ENCODE peak calls at places on chromosomes 13 and 19, in four cellular contexts. One of them, this sample, is unnamed.

GRCh38 chr13:99758465-99759162 is 213.0 kb downstream of the ZIC5 start:
- DNase-seq in uterus: no peak
- DNase-seq in sigmoid colon: no peak
- DNase-seq in adrenal gland: no peak
- DNase-seq in this sample: no peak

GRCh38 chr19:20471441-20471840 is 94.1 kb downstream of the ZNF737 start:
- DNase-seq in sigmoid colon: no peak
- DNase-seq in uterus: no peak
- DNase-seq in adrenal gland: no peak
- DNase-seq in this sample: no peak

GRCh38 chr13:113919761-113920160 is 54.1 kb downstream of the C13orf46 start:
- DNase-seq in uterus: no peak
- DNase-seq in adrenal gland: no peak
- DNase-seq in sigmoid colon: no peak
- DNase-seq in this sample: no peak

GRCh38 chr13:29845440-29846056 is 4.9 kb downstream of the UBL3 start:
- DNase-seq in sigmoid colon: no peak
- DNase-seq in uterus: no peak
- DNase-seq in adrenal gland: no peak
- DNase-seq in this sample: no peak

GRCh38 chr19:41175825-41176734 is 16.9 kb upstream of the CYP2S1 start:
- DNase-seq in uterus: peak
- DNase-seq in adrenal gland: peak
- DNase-seq in sigmoid colon: no peak
- DNase-seq in this sample: no peak

GRCh38 chr19:13978721-13979191 is 26.4 kb downstream of the DCAF15 start:
- DNase-seq in sigmoid colon: no peak
- DNase-seq in uterus: no peak
- DNase-seq in adrenal gland: no peak
- DNase-seq in this sample: peak

GRCh38 chr13:75566658-75567057 is 17.1 kb downstream of the UCHL3 start:
- DNase-seq in uterus: no peak
- DNase-seq in adrenal gland: no peak
- DNase-seq in sigmoid colon: no peak
- DNase-seq in this sample: no peak

GRCh38 chr13:41597348-41598041 is 140.1 kb downstream of the RGCC start:
- DNase-seq in adrenal gland: no peak
- DNase-seq in sigmoid colon: no peak
- DNase-seq in uterus: no peak
- DNase-seq in this sample: no peak

GRCh38 chr13:28447206-28447605 is 47.7 kb downstream of the FLT1 start:
- DNase-seq in sigmoid colon: no peak
- DNase-seq in uterus: no peak
- DNase-seq in adrenal gland: no peak
- DNase-seq in this sample: no peak

DNA sequence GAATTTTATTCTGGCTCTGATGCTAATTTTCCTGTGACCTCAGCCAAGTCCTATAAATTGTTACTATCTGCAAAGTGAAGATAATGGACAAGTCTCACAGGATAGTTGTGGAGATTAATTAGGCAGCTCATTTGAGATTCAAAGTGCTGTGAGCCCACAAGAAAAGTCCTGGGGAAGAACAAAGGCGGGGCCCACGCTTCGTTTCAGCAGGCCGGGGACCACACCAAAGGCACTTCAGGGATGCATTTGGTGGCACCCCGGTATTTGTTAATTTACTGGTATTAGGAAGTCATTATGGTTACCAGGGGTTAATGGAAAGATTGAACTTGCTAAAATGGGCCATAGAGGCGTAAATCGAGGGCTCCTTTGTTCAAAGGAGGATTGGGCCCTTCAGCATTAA is 511.0 kb downstream of the IRS2 start:
- DNase-seq in adrenal gland: no peak
- DNase-seq in sigmoid colon: no peak
- DNase-seq in uterus: no peak
- DNase-seq in this sample: no peak
- TF ChIP-seq POLR2A in adrenal gland: no peak
- TF ChIP-seq POLR2A in sigmoid colon: no peak
- TF ChIP-seq POLR2A in uterus: no peak
- TF ChIP-seq POLR2A in this sample: no peak

GRCh38 chr19:17055636-17056035 is 19.6 kb downstream of the HAUS8 start:
- DNase-seq in uterus: no peak
- DNase-seq in adrenal gland: no peak
- DNase-seq in sigmoid colon: no peak
- DNase-seq in this sample: no peak
- TF ChIP-seq POLR2A in uterus: no peak
- TF ChIP-seq POLR2A in adrenal gland: no peak
- TF ChIP-seq POLR2A in sigmoid colon: no peak
- TF ChIP-seq POLR2A in this sample: no peak

GRCh38 chr19:984165-984967 is at the start of gene WDR18:
- DNase-seq in sigmoid colon: peak
- DNase-seq in adrenal gland: peak
- DNase-seq in uterus: peak
- DNase-seq in this sample: peak
- TF ChIP-seq POLR2A in sigmoid colon: peak
- TF ChIP-seq POLR2A in adrenal gland: peak
- TF ChIP-seq POLR2A in uterus: peak
- TF ChIP-seq POLR2A in this sample: peak

DNA sequence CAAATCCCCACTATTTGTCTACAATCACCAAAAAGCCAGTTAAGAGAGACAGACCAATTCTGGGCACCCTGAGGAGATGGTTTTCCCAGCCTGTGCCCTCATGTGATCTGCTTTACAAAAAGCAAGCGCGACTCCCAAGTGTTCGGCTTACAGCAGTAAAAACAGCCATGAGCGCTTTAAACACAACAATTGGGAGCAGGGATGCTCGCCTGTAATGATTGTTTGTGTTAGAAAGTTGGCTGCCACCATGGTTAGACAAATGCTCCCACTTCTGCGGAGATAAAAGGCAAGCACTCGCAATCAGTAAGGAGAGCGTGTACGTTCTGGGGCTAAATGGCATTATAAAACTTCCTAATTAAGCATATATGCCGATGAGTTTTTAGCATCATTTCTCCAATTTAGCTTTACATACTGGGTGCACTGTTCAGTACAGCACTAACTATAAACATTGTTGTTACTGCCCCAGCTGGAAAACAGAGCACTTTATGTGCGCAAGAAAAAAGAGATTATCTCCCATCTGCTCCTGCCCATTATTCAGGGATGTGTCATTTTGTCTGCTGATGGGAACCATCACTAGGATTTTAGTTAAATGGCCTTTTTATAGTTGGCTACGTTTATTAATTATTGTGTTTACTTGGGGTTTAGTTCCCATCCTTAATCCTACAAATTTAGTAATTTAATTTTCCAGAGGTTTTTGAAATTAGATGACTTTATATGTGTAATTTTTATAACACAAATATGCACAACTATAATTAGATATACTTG is 309.3 kb upstream of the MAB21L1 start:
- DNase-seq in sigmoid colon: no peak
- DNase-seq in adrenal gland: no peak
- DNase-seq in uterus: no peak
- DNase-seq in this sample: no peak
- TF ChIP-seq POLR2A in sigmoid colon: no peak
- TF ChIP-seq POLR2A in adrenal gland: no peak
- TF ChIP-seq POLR2A in uterus: no peak
- TF ChIP-seq POLR2A in this sample: no peak

GRCh38 chr19:29617336-29618266 is 11.5 kb downstream of the POP4 start:
- DNase-seq in adrenal gland: no peak
- DNase-seq in sigmoid colon: no peak
- DNase-seq in uterus: no peak
- DNase-seq in this sample: no peak
- TF ChIP-seq POLR2A in adrenal gland: no peak
- TF ChIP-seq POLR2A in sigmoid colon: no peak
- TF ChIP-seq POLR2A in uterus: no peak
- TF ChIP-seq POLR2A in this sample: no peak

DNA sequence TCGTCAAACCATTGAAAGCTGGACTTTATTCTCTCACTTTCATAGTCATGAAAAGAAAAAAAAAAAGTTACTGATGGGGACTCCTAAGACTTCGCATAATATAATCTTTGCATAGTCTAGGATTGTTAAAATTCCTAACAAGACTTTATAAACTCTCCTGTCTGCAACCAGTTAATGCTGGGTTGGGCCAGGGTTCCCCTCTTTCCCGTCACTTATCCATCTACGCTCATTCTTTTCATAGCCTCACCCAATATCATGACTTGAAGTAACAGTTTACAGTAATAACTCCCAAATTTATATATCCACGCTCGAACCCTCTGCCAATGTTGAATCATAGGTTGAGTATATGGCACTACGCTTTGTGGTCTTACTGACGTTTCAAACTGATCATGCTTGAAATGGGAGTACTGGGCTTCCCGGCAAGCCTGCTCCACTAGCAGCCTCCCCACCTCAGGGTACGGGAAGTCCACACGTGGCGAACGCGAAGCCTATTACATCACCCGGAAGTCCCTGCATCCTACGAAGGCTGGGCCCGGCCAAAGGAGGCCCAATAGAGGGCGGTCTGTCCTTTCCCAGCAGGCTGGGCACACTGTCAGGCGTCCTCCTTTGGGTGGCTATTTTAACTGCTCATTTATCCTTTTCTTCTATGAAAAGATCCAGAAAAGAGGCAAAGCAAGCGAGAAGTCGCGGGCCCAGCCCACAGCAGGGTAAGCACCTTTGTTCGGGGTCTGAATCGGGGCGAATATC is 694 bp upstream of the ZNF460 start:
- DNase-seq in adrenal gland: peak
- DNase-seq in sigmoid colon: peak
- DNase-seq in uterus: peak
- DNase-seq in this sample: peak
- TF ChIP-seq POLR2A in adrenal gland: peak
- TF ChIP-seq POLR2A in sigmoid colon: no peak
- TF ChIP-seq POLR2A in uterus: peak
- TF ChIP-seq POLR2A in this sample: peak

DNA sequence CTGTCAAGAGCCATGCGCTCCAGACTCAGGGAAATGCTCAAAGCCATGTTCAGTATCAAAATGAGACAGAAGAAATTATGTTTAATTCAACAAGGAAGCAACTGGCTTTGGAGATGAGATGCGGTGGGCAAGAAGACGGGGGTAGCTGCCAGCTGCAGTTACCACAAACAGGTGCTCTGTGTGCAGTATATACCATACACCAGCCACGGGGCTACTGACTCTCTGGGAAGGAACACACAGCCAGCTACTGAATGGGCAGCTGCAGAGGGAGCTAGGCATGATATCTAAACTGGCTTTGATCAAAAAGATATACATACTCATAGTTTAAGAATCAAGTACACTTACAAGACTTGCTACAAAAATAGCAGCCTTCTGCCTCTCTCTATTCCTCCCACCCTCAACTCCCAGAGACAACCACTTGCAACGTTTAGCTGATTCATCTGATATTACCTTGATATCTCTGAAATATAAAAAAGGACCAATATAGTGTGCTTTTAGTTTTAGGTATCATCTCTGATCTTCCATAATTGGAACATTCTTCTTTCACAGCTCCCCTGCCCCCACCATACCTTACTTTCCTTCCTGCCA is 593.0 kb downstream of the UQCRFS1 start:
- DNase-seq in uterus: no peak
- DNase-seq in adrenal gland: no peak
- DNase-seq in sigmoid colon: no peak
- DNase-seq in this sample: no peak
- TF ChIP-seq POLR2A in uterus: no peak
- TF ChIP-seq POLR2A in adrenal gland: no peak
- TF ChIP-seq POLR2A in sigmoid colon: no peak
- TF ChIP-seq POLR2A in this sample: no peak

GRCh38 chr19:10602330-10603083 is 15.4 kb upstream of the AP1M2 start:
- DNase-seq in adrenal gland: peak
- DNase-seq in sigmoid colon: peak
- DNase-seq in uterus: peak
- DNase-seq in this sample: peak
- TF ChIP-seq POLR2A in adrenal gland: no peak
- TF ChIP-seq POLR2A in sigmoid colon: no peak
- TF ChIP-seq POLR2A in uterus: peak
- TF ChIP-seq POLR2A in this sample: peak

DNA sequence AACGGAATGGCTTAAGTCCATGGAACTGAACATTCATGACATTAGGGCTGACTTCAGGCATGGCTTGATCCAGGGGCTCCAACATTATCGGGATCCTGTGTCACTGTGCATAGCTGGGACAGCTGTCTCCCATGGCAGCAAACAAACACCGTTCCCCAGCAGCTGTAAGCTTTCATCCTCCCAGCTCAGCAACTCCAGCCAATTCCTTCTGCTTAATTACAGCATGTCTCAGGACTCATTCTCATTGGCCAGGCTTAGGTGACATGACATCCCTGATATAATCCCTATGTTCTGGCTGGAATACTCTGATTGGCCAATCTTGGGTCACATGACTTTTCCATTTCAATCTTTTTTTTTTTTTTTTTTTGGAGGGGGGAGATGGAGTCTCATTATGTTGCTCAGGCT is 10.9 kb upstream of the TLE5 start:
- DNase-seq in sigmoid colon: peak
- DNase-seq in uterus: no peak
- DNase-seq in adrenal gland: no peak
- DNase-seq in this sample: peak
- TF ChIP-seq POLR2A in sigmoid colon: no peak
- TF ChIP-seq POLR2A in uterus: no peak
- TF ChIP-seq POLR2A in adrenal gland: no peak
- TF ChIP-seq POLR2A in this sample: no peak

This sample was measured in erythroblast.